ENCODE peak calls at places on chromosome 10, in seven cellular contexts. T, V, Z, S, U, R and A are unnamed samples. For H3K4me1 and H3K27me3, the result is how much of the 10 kb centered on the place peaks cover.

GRCh38 chr10:125162181-125162906 is 2.0 kb upstream of the CTBP2 start:
- DNase-seq in T (no peak), V (no peak), Z (peak), S (no peak), U (peak), R (no peak), A (no peak)

GRCh38 chr10:114876602-114877300 is 55.2 kb downstream of the FHIP2A start:
- DNase-seq in T (no peak), V (peak), Z (peak), S (peak), U (peak), R (no peak), A (no peak)

GRCh38 chr10:78363190-78363589 is 329.5 kb downstream of the RPS24 start:
- DNase-seq in T (no peak), V (no peak), Z (no peak), S (no peak), U (no peak), R (no peak), A (no peak)

GRCh38 chr10:15460661-15461060 is 89.6 kb upstream of the FAM171A1 start:
- DNase-seq in T (no peak), V (no peak), Z (no peak), S (peak), U (no peak), R (no peak), A (no peak)

GRCh38 chr10:42962902-42963231 is 114.0 kb upstream of the RET start:
- DNase-seq in T (no peak), V (no peak), Z (peak), S (no peak), U (no peak), R (no peak), A (no peak)

GRCh38 chr10:129758591-129759021 is 205.5 kb downstream of the EBF3 start:
- DNase-seq in T (no peak), V (no peak), Z (no peak), S (no peak), U (no peak), R (no peak), A (no peak)

GRCh38 chr10:117374506-117375359 is 507 bp downstream of the PDZD8 start:
- DNase-seq in T (peak), V (no peak), Z (peak), S (peak), U (peak), R (peak), A (no peak)

GRCh38 chr10:3652886-3653285 is 132.1 kb downstream of the KLF6 start:
- DNase-seq in T (no peak), V (no peak), Z (no peak), S (peak), U (no peak), R (no peak), A (no peak)

GRCh38 chr10:114252097-114252496 is 13.0 kb downstream of the VWA2 start:
- DNase-seq in T (no peak), V (no peak), Z (no peak), S (no peak), U (no peak), R (no peak), A (no peak)

GRCh38 chr10:75347211-75347610 is 54.4 kb downstream of the ZNF503 start:
- DNase-seq in T (no peak), V (no peak), Z (no peak), S (no peak), U (no peak), R (no peak), A (no peak)

GRCh38 chr10:43138757-43139241 is 554 bp downstream of the CSGALNACT2 start:
- DNase-seq in T (peak), V (no peak), Z (no peak), S (peak), U (no peak), R (peak), A (peak)

GRCh38 chr10:97102441-97102840 is 83.3 kb downstream of the SLIT1 start:
- DNase-seq in T (no peak), V (no peak), Z (no peak), S (no peak), U (no peak), R (no peak), A (no peak)

GRCh38 chr10:74433595-74433956 is 282.6 kb downstream of the ADK start:
- DNase-seq in T (no peak), V (no peak), Z (no peak), S (peak), U (no peak), R (no peak), A (no peak)

GRCh38 chr10:122374859-122375721 is 582 bp downstream of the PLEKHA1 start:
- DNase-seq in T (peak), V (peak), Z (peak), S (peak), U (peak), R (peak), A (peak)

GRCh38 chr10:95236068-95236903 is 42.2 kb downstream of the ACSM6 start:
- DNase-seq in T (peak), V (no peak), Z (no peak), S (peak), U (no peak), R (no peak), A (no peak)

GRCh38 chr10:48981310-48981907 is 41.8 kb upstream of the LRRC18 start:
- DNase-seq in T (peak), V (peak), Z (peak), S (peak), U (peak), R (peak), A (no peak)

GRCh38 chr10:104246981-104247380 is 7.7 kb upstream of the GSTO1 start:
- DNase-seq in T (peak), V (no peak), Z (no peak), S (peak), U (no peak), R (no peak), A (no peak)

GRCh38 chr10:29243750-29244149 is 45.1 kb upstream of the LYZL1 start:
- DNase-seq in T (no peak), V (no peak), Z (peak), S (peak), U (no peak), R (no peak), A (no peak)

GRCh38 chr10:79448732-79449049 is 3.3 kb upstream of the ZCCHC24 start:
- DNase-seq in T (no peak), V (no peak), Z (no peak), S (no peak), U (no peak), R (no peak), A (no peak)

GRCh38 chr10:70927221-70927943 is 39.0 kb upstream of the PCBD1 start:
- DNase-seq in T (peak), V (no peak), Z (no peak), S (peak), U (no peak), R (no peak), A (no peak)

GRCh38 chr10:121595806-121596667 is 2.2 kb downstream of the FGFR2 start:
- DNase-seq in T (no peak), V (peak), Z (peak), S (no peak), U (peak), R (no peak), A (no peak)

GRCh38 chr10:70887804-70888800 is at the start of gene PCBD1:
- DNase-seq in T (peak), V (peak), Z (peak), S (peak), U (peak), R (peak), A (peak)

GRCh38 chr10:21458496-21458895 is 67.0 kb downstream of the SKIDA1 start:
- DNase-seq in T (no peak), V (no peak), Z (no peak), S (no peak), U (no peak), R (no peak), A (no peak)

GRCh38 chr10:127161482-127161881 is 34.9 kb downstream of the INSYN2A start:
- DNase-seq in T (no peak), V (no peak), Z (no peak), S (no peak), U (no peak), R (no peak), A (no peak)

GRCh38 chr10:5356479-5356763 is 8.3 kb upstream of the UCN3 start:
- DNase-seq in T (no peak), V (no peak), Z (no peak), S (peak), U (no peak), R (no peak), A (no peak)

GRCh38 chr10:12602557-12602956 is 253.2 kb downstream of the CAMK1D start:
- DNase-seq in T (no peak), V (no peak), Z (no peak), S (no peak), U (no peak), R (no peak), A (no peak)

GRCh38 chr10:22245567-22245966 is 27.8 kb upstream of the EBLN1 start:
- DNase-seq in T (peak), V (no peak), Z (no peak), S (peak), U (no peak), R (no peak), A (no peak)

GRCh38 chr10:96686514-96686913 is 33.8 kb downstream of the PIK3AP1 start:
- DNase-seq in T (no peak), V (no peak), Z (no peak), S (no peak), U (no peak), R (no peak), A (no peak)

GRCh38 chr10:133196936-133197758 is 32.9 kb upstream of the UTF1 start:
- DNase-seq in T (no peak), V (no peak), Z (no peak), S (no peak), U (no peak), R (no peak), A (no peak)

GRCh38 chr10:14450041-14450491 is 119.3 kb upstream of the FRMD4A start:
- DNase-seq in T (peak), V (no peak), Z (peak), S (peak), U (peak), R (no peak), A (no peak)

GRCh38 chr10:8041284-8042031 is 13.0 kb upstream of the GATA3 start:
- DNase-seq in T (no peak), V (no peak), Z (no peak), S (no peak), U (no peak), R (no peak), A (no peak)
- H3K4me1 ChIP-seq in T (under half), V (under half), Z (under half), S (under half), U (under half), R (half or more), A (under half)

GRCh38 chr10:100566561-100566960 is 30.8 kb downstream of the HIF1AN start:
- DNase-seq in T (no peak), V (no peak), Z (no peak), S (no peak), U (no peak), R (no peak), A (no peak)
- H3K27me3 ChIP-seq in T (half or more), V (under half), Z (under half), S (half or more), U (half or more), R (under half), A (under half)

GRCh38 chr10:119817991-119818888 is 54.4 kb downstream of the MCMBP start:
- DNase-seq in T (peak), V (peak), Z (peak), S (peak), U (peak), R (peak), A (no peak)

GRCh38 chr10:119824299-119824698 is 48.3 kb downstream of the MCMBP start:
- DNase-seq in T (no peak), V (no peak), Z (no peak), S (no peak), U (no peak), R (no peak), A (no peak)

GRCh38 chr10:119818889-119819270 is 53.8 kb downstream of the MCMBP start:
- DNase-seq in T (no peak), V (peak), Z (no peak), S (no peak), U (peak), R (no peak), A (no peak)

GRCh38 chr10:119815671-119816070 is 57.0 kb downstream of the MCMBP start:
- DNase-seq in T (no peak), V (no peak), Z (no peak), S (no peak), U (no peak), R (no peak), A (no peak)

GRCh38 chr10:119821172-119821571 is 51.5 kb downstream of the MCMBP start:
- DNase-seq in T (no peak), V (no peak), Z (no peak), S (no peak), U (no peak), R (no peak), A (no peak)
- H3K4me1 ChIP-seq in T (under half), V (under half), Z (under half), S (under half), U (under half), R (under half), A (under half)

GRCh38 chr10:123491692-123492415 is 174.3 kb upstream of the GPR26 start:
- DNase-seq in T (no peak), V (no peak), Z (no peak), S (no peak), U (no peak), R (no peak), A (no peak)
- H3K27me3 ChIP-seq in T (under half), V (under half), Z (under half), S (under half), U (under half), R (under half), A (under half)

DNA sequence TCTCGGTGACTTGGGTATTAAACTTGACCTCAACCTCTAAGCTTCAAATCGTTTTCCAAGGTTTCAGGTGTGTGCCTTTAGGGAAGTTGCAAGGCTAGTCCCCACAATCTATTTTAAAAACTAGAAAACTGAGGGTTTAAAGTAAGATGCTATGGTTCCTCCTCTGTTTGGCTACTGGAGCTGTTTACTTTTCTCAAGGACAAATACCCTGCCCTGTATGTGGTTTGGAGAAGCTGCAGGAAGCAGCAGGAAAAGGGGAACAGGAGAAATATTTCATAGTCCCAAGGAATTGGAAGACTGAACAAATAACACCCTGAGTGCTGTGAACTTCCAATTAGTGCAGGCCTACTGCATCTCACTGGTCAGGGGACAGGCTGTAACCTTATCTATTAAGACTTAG is 135.9 kb downstream of the NRP1 start:
- DNase-seq in T (no peak), V (no peak), Z (no peak), S (no peak), U (no peak), R (no peak), A (no peak)
- H3K4me1 ChIP-seq in T (under half), V (under half), Z (half or more), S (under half), U (under half), R (under half), A (under half)

DNA sequence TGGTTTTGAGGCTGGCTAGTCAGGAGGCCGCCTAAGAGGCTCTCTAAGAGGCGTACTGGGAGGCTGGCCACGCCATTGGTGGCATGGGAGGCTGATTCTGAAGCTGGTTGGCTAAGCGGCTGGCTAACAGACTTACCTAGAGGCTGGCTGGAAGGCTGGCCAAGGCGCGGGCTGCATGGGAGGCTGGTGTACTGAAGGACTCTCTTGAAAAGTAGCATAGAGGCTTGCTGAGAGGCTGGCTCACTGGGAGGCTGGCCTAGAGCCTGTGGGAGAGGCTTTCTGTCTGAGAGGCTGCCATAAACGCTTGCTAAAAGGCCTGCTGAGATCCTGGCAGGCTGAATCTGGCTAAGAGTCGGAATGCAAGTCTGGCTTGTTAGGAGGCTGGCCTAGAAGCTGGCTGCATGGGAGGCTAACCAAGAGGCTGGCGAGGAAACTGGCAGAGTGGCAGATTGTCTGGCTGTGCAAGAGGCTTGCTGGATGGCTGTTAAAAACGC is 134.4 kb downstream of the OR13A1 start:
- DNase-seq in T (no peak), V (no peak), Z (no peak), S (no peak), U (no peak), R (no peak), A (no peak)
- H3K27me3 ChIP-seq in T (under half), V (under half), Z (under half), S (under half), U (under half), R (under half), A (under half)

GRCh38 chr10:131902691-131903090 is 1.9 kb downstream of the PPP2R2D start:
- DNase-seq in T (no peak), V (no peak), Z (no peak), S (no peak), U (no peak), R (no peak), A (no peak)
- H3K4me1 ChIP-seq in T (under half), V (under half), Z (half or more), S (under half), U (under half), R (half or more), A (under half)